ENCODE peak calls at places on chromosomes 16 and 17, in nine cellular contexts. H, V, P, C, X, Q, L, A and J are unnamed samples.

GRCh38 chr17:32152130-32152529 is 9.8 kb downstream of the RHOT1 start:
- DNase-seq in H (peak), V (peak), Q (peak), L (no peak), C (no peak), P (no peak), X (no peak), A (no peak), J (peak)

GRCh38 chr16:27972500-27972899 is 91.0 kb downstream of the GSG1L start:
- DNase-seq in A (no peak), H (no peak), V (peak), P (no peak), Q (peak), X (no peak), L (no peak), C (no peak), J (no peak)

GRCh38 chr16:77775911-77776909 is 12.2 kb upstream of the VAT1L start:
- DNase-seq in Q (no peak), H (no peak), C (no peak), L (no peak), V (no peak), X (no peak), A (no peak), P (no peak), J (no peak)

GRCh38 chr17:72661093-72661944 is 431.2 kb downstream of the SLC39A11 start:
- DNase-seq in V (no peak), P (no peak), L (no peak), A (no peak), H (peak), X (no peak), Q (no peak), C (no peak), J (no peak)

GRCh38 chr17:77959216-77959925 is 868 bp downstream of the TNRC6C start:
- DNase-seq in P (no peak), H (peak), X (no peak), Q (peak), C (no peak), V (peak), L (no peak), A (no peak), J (peak)

GRCh38 chr16:586047-586644 is 3.7 kb upstream of the RAB40C start:
- DNase-seq in C (no peak), P (no peak), X (no peak), V (no peak), H (peak), L (no peak), Q (no peak), A (no peak), J (no peak)

GRCh38 chr16:79757163-79757562 is 156.6 kb upstream of the MAF start:
- DNase-seq in V (no peak), A (no peak), X (no peak), C (no peak), P (no peak), Q (no peak), H (no peak), L (no peak), J (no peak)

GRCh38 chr16:88681709-88682451 is 4.4 kb downstream of the SNAI3 start:
- DNase-seq in C (no peak), H (no peak), Q (peak), V (no peak), P (no peak), A (peak), L (peak), X (no peak), J (no peak)

GRCh38 chr17:3576970-3577369 is 19.4 kb upstream of the TRPV3 start:
- DNase-seq in Q (no peak), V (no peak), X (no peak), A (no peak), C (no peak), H (no peak), P (no peak), L (no peak), J (no peak)

GRCh38 chr17:44807093-44807816 is 22.8 kb downstream of the GJC1 start:
- DNase-seq in H (no peak), L (no peak), P (no peak), C (no peak), V (no peak), Q (no peak), A (no peak), X (no peak), J (no peak)

GRCh38 chr16:2152695-2153506 is 2.7 kb upstream of the TRAF7 start:
- DNase-seq in L (no peak), P (no peak), Q (peak), H (peak), V (peak), A (no peak), C (no peak), X (no peak), J (no peak)

GRCh38 chr16:9053006-9053601 is 38.3 kb upstream of the HAPSTR1 start:
- DNase-seq in P (no peak), Q (peak), X (no peak), V (peak), A (peak), L (peak), H (peak), C (no peak), J (no peak)

GRCh38 chr16:4690946-4691665 is 2.3 kb upstream of the NUDT16L1 start:
- DNase-seq in C (no peak), X (no peak), P (no peak), Q (no peak), H (peak), A (no peak), L (no peak), V (no peak), J (no peak)

GRCh38 chr16:11208916-11209665 is 46.9 kb downstream of the SOCS1 start:
- DNase-seq in P (no peak), C (no peak), A (no peak), V (no peak), L (no peak), X (no peak), H (no peak), Q (no peak), J (no peak)

GRCh38 chr17:59753522-59754467 is 46.3 kb downstream of the VMP1 start:
- DNase-seq in Q (no peak), V (peak), A (no peak), X (no peak), P (no peak), C (no peak), H (no peak), L (no peak), J (no peak)

GRCh38 chr17:72171703-72172670 is 51.2 kb downstream of the SOX9 start:
- DNase-seq in Q (no peak), H (no peak), X (no peak), A (no peak), P (no peak), V (no peak), L (no peak), C (no peak), J (no peak)

GRCh38 chr17:8187517-8188407 is 2.2 kb downstream of the BORCS6 start:
- DNase-seq in X (peak), H (peak), C (peak), V (peak), Q (peak), P (peak), A (peak), L (peak), J (peak)

GRCh38 chr17:43856141-43856540 is 9.2 kb downstream of the CD300LG start:
- DNase-seq in P (no peak), A (no peak), C (no peak), X (no peak), H (no peak), Q (no peak), L (no peak), V (no peak), J (no peak)

GRCh38 chr17:18257747-18258355 is 687 bp downstream of the FLII start:
- DNase-seq in P (no peak), L (peak), A (peak), V (peak), Q (peak), H (peak), X (peak), C (peak), J (no peak)

GRCh38 chr17:54907385-54907784 is 6.7 kb downstream of the TOM1L1 start:
- DNase-seq in P (no peak), V (no peak), Q (no peak), A (no peak), H (no peak), C (no peak), L (no peak), X (no peak), J (no peak)

GRCh38 chr16:12802661-12803060 is 1.0 kb downstream of the CPPED1 start:
- DNase-seq in H (no peak), Q (no peak), A (no peak), P (no peak), X (no peak), C (no peak), V (no peak), L (no peak), J (no peak)

GRCh38 chr17:82831818-82832200 is 8.0 kb downstream of the ZNF750 start:
- DNase-seq in Q (no peak), C (no peak), A (no peak), V (no peak), X (no peak), H (no peak), L (no peak), P (no peak), J (peak)

GRCh38 chr16:50275428-50276127 is 9.2 kb downstream of the ADCY7 start:
- DNase-seq in C (no peak), Q (no peak), X (no peak), P (no peak), L (no peak), H (no peak), V (no peak), A (no peak), J (peak)
- H3K4me3 ChIP-seq in C (no peak), Q (no peak), X (no peak), P (peak), L (peak), H (no peak), V (no peak), A (no peak), J (no peak)

GRCh38 chr17:42131232-42131631 is 8.6 kb downstream of the HSPB9 start:
- DNase-seq in Q (no peak), X (no peak), H (no peak), V (no peak), C (no peak), P (no peak), L (no peak), A (no peak), J (no peak)

GRCh38 chr17:42126836-42127235 is 4.2 kb downstream of the HSPB9 start:
- DNase-seq in P (no peak), A (no peak), X (no peak), C (no peak), H (no peak), Q (no peak), V (no peak), L (no peak), J (no peak)

GRCh38 chr17:42130310-42130936 is 7.8 kb downstream of the HSPB9 start:
- DNase-seq in X (no peak), Q (no peak), P (no peak), V (no peak), A (no peak), C (no peak), L (no peak), H (no peak), J (no peak)

GRCh38 chr17:42127414-42127813 is 4.8 kb downstream of the HSPB9 start:
- DNase-seq in C (no peak), A (no peak), X (no peak), Q (no peak), H (no peak), L (no peak), V (no peak), P (no peak), J (no peak)

DNA sequence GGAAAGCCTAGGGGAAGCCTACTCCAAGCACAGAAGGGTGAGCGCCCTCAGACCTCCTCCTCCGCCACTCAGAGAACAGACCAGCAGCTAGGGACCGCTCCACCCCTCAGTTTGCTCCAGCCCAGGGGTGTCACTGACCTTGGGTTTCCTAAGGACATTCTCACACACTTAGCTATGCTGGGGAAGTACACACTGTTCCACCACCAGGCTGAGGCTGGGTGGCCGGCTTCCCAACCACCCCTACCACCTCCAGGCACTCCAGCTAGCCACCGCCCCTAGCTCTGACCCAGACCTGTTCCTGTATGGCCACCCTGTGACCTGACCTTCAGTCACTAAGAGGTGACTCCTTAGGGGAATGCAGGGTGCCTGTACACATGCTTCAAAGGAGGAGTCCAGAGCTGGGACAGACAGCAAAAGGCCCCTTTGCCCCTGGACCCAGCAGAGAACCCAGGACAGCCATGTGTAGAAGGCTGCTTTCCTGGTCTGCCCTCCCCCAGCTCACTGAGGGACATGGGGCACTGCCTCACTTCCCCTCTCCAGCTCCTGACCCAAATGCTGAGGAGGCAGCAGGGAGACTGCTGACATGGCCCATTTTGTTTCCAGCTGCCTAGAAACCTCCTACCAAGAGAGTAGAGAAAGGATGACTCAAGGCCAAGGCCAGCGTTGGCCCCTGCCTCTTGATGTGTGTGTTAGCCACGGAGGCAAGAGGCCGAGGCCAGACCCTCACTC is 6.7 kb downstream of the HSPB9 start:
- DNase-seq in A (no peak), H (no peak), Q (peak), V (no peak), X (no peak), C (no peak), P (no peak), L (peak), J (no peak)
- H3K27ac ChIP-seq in A (peak), H (no peak), Q (no peak), V (no peak), X (no peak), C (peak), P (no peak), L (peak), J (no peak)

GRCh38 chr16:24409045-24409444 is 130.3 kb upstream of the RBBP6 start:
- DNase-seq in P (no peak), A (no peak), H (no peak), Q (no peak), L (no peak), X (no peak), V (peak), C (no peak), J (no peak)
- TF ChIP-seq CTCF in P (no peak), A (no peak), H (no peak), Q (no peak), L (no peak), X (no peak), V (no peak), C (no peak), J (no peak)

GRCh38 chr17:57021226-57021940 is 43.5 kb downstream of the SCPEP1 start:
- DNase-seq in V (no peak), L (no peak), C (peak), A (no peak), P (no peak), Q (no peak), X (no peak), H (peak), J (no peak)

GRCh38 chr17:57020208-57020607 is 42.3 kb downstream of the SCPEP1 start:
- DNase-seq in H (no peak), L (no peak), A (no peak), V (no peak), P (no peak), C (no peak), X (no peak), Q (no peak), J (no peak)

GRCh38 chr17:57027852-57028251 is 49.9 kb downstream of the SCPEP1 start:
- DNase-seq in H (no peak), L (no peak), C (no peak), P (no peak), A (no peak), X (no peak), Q (no peak), V (no peak), J (no peak)

GRCh38 chr17:57025876-57026275 is 47.9 kb downstream of the SCPEP1 start:
- DNase-seq in L (no peak), X (no peak), A (no peak), V (no peak), H (no peak), P (no peak), Q (no peak), C (no peak), J (no peak)
- H3K4me3 ChIP-seq in L (no peak), X (no peak), A (no peak), V (no peak), H (no peak), P (no peak), Q (no peak), C (no peak), J (no peak)

DNA sequence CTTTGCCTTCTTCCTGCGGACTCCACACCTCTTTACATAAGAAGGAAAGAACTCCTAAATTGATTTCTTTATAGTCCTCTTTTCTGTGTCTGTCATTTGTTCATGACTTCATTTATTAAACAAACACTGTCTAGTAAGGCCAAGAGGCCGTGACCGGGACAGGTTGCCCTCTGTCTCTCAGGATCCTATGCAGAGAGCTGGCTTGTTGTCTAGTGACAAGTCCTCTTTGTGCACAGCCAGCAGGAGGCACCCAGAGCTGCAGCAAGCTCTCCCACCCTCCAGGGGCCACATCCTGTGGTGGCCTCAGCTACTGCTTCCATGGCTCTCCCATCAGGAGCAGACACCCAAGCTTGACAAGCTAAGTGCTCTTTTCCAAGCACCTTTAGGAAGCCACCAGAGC is 50.6 kb downstream of the PLD6 start:
- DNase-seq in Q (no peak), C (no peak), X (no peak), V (no peak), P (no peak), A (no peak), H (no peak), L (no peak), J (no peak)
- H3K27ac ChIP-seq in Q (no peak), C (no peak), X (no peak), V (no peak), P (no peak), A (no peak), H (no peak), L (no peak), J (no peak)

DNA sequence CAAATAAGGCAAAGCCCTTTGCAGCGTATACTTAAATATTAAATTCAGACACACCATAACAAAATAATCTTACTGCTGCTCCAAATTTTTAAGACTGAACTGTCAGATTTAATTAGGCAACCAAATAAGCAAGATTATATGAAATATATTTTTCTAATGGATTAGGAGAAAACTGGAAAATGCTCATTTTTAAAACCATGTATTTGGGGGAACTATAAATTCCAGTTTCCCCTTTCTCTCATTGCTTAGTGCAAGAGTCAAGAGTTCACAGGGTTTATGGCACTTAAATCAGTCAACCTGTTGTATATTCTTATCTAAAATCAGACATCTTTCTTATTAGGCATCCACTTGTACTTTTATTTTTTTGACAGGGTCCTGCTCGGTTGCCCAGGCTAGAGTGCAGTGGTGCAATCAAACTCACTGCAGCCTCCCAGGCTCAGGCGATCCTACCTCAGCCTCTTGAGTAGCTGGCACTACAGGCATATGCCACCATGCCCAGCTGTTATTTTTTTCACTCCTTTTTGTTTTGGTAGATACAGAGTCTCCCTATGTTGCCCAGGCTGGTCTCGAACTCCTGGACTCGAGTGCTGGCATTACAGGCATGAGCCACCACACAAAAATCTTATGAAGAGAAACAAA is 2.1 kb upstream of the KANSL1 start:
- DNase-seq in P (no peak), A (no peak), H (no peak), L (no peak), C (no peak), V (no peak), Q (no peak), X (no peak), J (no peak)
- TF ChIP-seq CTCF in P (no peak), A (no peak), H (no peak), L (no peak), C (no peak), V (no peak), Q (no peak), X (no peak), J (no peak)

GRCh38 chr16:21590791-21591190 is 8.6 kb upstream of the METTL9 start:
- DNase-seq in H (no peak), Q (no peak), L (no peak), V (no peak), P (no peak), A (no peak), C (no peak), X (no peak), J (no peak)
- H3K4me3 ChIP-seq in H (no peak), Q (no peak), L (no peak), V (no peak), P (no peak), A (no peak), C (no peak), X (no peak), J (no peak)

GRCh38 chr16:62978451-62978850 is 942.2 kb upstream of the CDH8 start:
- DNase-seq in L (no peak), A (no peak), X (no peak), V (no peak), H (no peak), Q (no peak), C (no peak), P (no peak), J (no peak)

GRCh38 chr16:62977876-62978275 is 941.6 kb upstream of the CDH8 start:
- DNase-seq in Q (no peak), A (no peak), V (no peak), H (no peak), C (no peak), P (no peak), L (no peak), X (no peak), J (no peak)
- H3K27ac ChIP-seq in Q (no peak), A (no peak), V (no peak), H (no peak), C (no peak), P (no peak), L (no peak), X (no peak), J (no peak)